ENCODE peak calls at places on chromosomes 6 and 20, in six cellular contexts. J, V, W, S, T and Y are unnamed samples.

GRCh38 chr6:6749791-6750434 is 161.4 kb downstream of the LY86 start:
- DNase-seq in J (no peak), V (peak), W (peak), S (peak), T (no peak), Y (peak)

GRCh38 chr6:83429857-83430605 is 820 bp downstream of the ME1 start:
- DNase-seq in J (no peak), V (peak), W (peak), S (peak), T (no peak), Y (peak)

GRCh38 chr6:26339612-26340011 is 25.4 kb upstream of the BTN3A2 start:
- DNase-seq in J (no peak), V (no peak), W (no peak), S (no peak), T (no peak), Y (no peak)

GRCh38 chr20:10671221-10671849 is 2.5 kb downstream of the JAG1 start:
- DNase-seq in J (no peak), V (peak), W (peak), S (peak), T (peak), Y (peak)

GRCh38 chr6:72245565-72245964 is 359.2 kb downstream of the RIMS1 start:
- DNase-seq in J (no peak), V (peak), W (no peak), S (peak), T (no peak), Y (no peak)

GRCh38 chr6:130598021-130598989 is 228.9 kb upstream of the SMLR1 start:
- DNase-seq in J (no peak), V (peak), W (peak), S (no peak), T (no peak), Y (no peak)

GRCh38 chr20:62606551-62607201 is 35.6 kb upstream of the SLCO4A1 start:
- DNase-seq in J (no peak), V (peak), W (peak), S (no peak), T (no peak), Y (no peak)

GRCh38 chr6:1908784-1909183 is 299.1 kb downstream of the FOXC1 start:
- DNase-seq in J (no peak), V (no peak), W (no peak), S (no peak), T (no peak), Y (no peak)

GRCh38 chr20:61371501-61372150 is 119.6 kb downstream of the CDH4 start:
- DNase-seq in J (no peak), V (no peak), W (no peak), S (no peak), T (no peak), Y (no peak)

GRCh38 chr6:129498950-129499870 is 210.8 kb downstream of the ARHGAP18 start:
- DNase-seq in J (no peak), V (peak), W (peak), S (no peak), T (no peak), Y (no peak)

GRCh38 chr6:152697634-152698033 is at the start of gene MYCT1:
- DNase-seq in J (no peak), V (no peak), W (no peak), S (no peak), T (no peak), Y (no peak)

GRCh38 chr20:22389836-22390542 is 194.4 kb downstream of the FOXA2 start:
- DNase-seq in J (no peak), V (no peak), W (peak), S (no peak), T (no peak), Y (peak)

GRCh38 chr20:5660346-5660745 is 89.9 kb upstream of the SHLD1 start:
- DNase-seq in J (no peak), V (no peak), W (no peak), S (no peak), T (no peak), Y (no peak)

GRCh38 chr6:145295746-145296145 is 439.6 kb downstream of the EPM2A start:
- DNase-seq in J (no peak), V (no peak), W (no peak), S (no peak), T (no peak), Y (no peak)

GRCh38 chr20:58246346-58246745 is 17.9 kb upstream of the ANKRD60 start:
- DNase-seq in J (no peak), V (peak), W (no peak), S (peak), T (no peak), Y (no peak)

GRCh38 chr6:8830794-8831193 is 395.4 kb upstream of the SLC35B3 start:
- DNase-seq in J (no peak), V (no peak), W (no peak), S (no peak), T (no peak), Y (no peak)

GRCh38 chr6:20691185-20691584 is 156.9 kb downstream of the CDKAL1 start:
- DNase-seq in J (no peak), V (no peak), W (no peak), S (no peak), T (no peak), Y (no peak)

GRCh38 chr6:151041686-151042085 is 176.2 kb downstream of the MTHFD1L start:
- DNase-seq in J (no peak), V (no peak), W (no peak), S (no peak), T (no peak), Y (no peak)

GRCh38 chr6:15400572-15401004 is 154.7 kb downstream of the JARID2 start:
- DNase-seq in J (no peak), V (no peak), W (no peak), S (no peak), T (no peak), Y (no peak)

GRCh38 chr6:138103876-138104275 is 3.3 kb downstream of the PERP start:
- DNase-seq in J (no peak), V (no peak), W (no peak), S (no peak), T (no peak), Y (no peak)

GRCh38 chr6:70112686-70113570 is 190.0 kb downstream of the COL9A1 start:
- DNase-seq in J (no peak), V (no peak), W (no peak), S (no peak), T (no peak), Y (no peak)

GRCh38 chr20:64063389-64064144 is 569 bp downstream of the TCEA2 start:
- DNase-seq in J (no peak), V (peak), W (no peak), S (no peak), T (peak), Y (peak)

GRCh38 chr20:43839793-43840199 is 74.9 kb upstream of the TOX2 start:
- DNase-seq in J (no peak), V (no peak), W (no peak), S (no peak), T (peak), Y (no peak)

GRCh38 chr20:40144581-40144980 is 544.5 kb downstream of the MAFB start:
- DNase-seq in J (no peak), V (no peak), W (no peak), S (no peak), T (no peak), Y (no peak)

GRCh38 chr20:63750807-63751470 is 11.4 kb downstream of the SLC2A4RG start:
- DNase-seq in J (peak), V (no peak), W (no peak), S (no peak), T (peak), Y (no peak)

GRCh38 chr6:79869600-79870084 is 77.7 kb downstream of the ELOVL4 start:
- DNase-seq in J (peak), V (peak), W (peak), S (peak), T (peak), Y (peak)

GRCh38 chr6:148322704-148323103 is 19.9 kb upstream of the SASH1 start:
- DNase-seq in J (no peak), V (no peak), W (no peak), S (no peak), T (no peak), Y (no peak)

GRCh38 chr6:78909391-78909790 is 42.0 kb downstream of the IRAK1BP1 start:
- DNase-seq in J (no peak), V (peak), W (peak), S (no peak), T (no peak), Y (no peak)

GRCh38 chr20:63053430-63054102 is 46.8 kb upstream of the BHLHE23 start:
- DNase-seq in J (no peak), V (no peak), W (no peak), S (no peak), T (no peak), Y (no peak)

GRCh38 chr6:109315331-109316129 is 66.7 kb downstream of the CD164 start:
- DNase-seq in J (no peak), V (no peak), W (no peak), S (no peak), T (no peak), Y (no peak)

GRCh38 chr6:142746524-142746923 is 198.5 kb downstream of the HIVEP2 start:
- DNase-seq in J (peak), V (peak), W (peak), S (peak), T (peak), Y (no peak)

GRCh38 chr20:57435498-57436222 is 44.5 kb downstream of the RBM38 start:
- DNase-seq in J (no peak), V (no peak), W (no peak), S (peak), T (no peak), Y (no peak)

GRCh38 chr6:168045706-168046620 is 33.0 kb downstream of the FRMD1 start:
- DNase-seq in J (no peak), V (no peak), W (no peak), S (no peak), T (no peak), Y (no peak)